ENCODE peak calls at places on chromosomes 2 and 18, in six cellular contexts. One of them, this sample, is unnamed.
A peak's percentile ranks its signal among the peaks of the same experiment; 100 is the strongest.

GRCh38 chr2:120520454-120520853 is 174.5 kb downstream of the INHBB start:
- DNase-seq in heart left ventricle: no peak
- DNase-seq in AG09309: no peak
- DNase-seq in NCI-H1092 treated with DMSO at 0.1 percent for 48 hours: no peak
- DNase-seq in amygdala: no peak
- DNase-seq in AG09319: no peak
- DNase-seq in this sample: no peak

GRCh38 chr2:72057308-72057707 is 90.4 kb downstream of the CYP26B1 start:
- DNase-seq in heart left ventricle: no peak
- DNase-seq in AG09309: no peak
- DNase-seq in NCI-H1092 treated with DMSO at 0.1 percent for 48 hours: no peak
- DNase-seq in amygdala: no peak
- DNase-seq in AG09319: no peak
- DNase-seq in this sample: no peak

GRCh38 chr18:4547126-4547525 is 92.0 kb upstream of the DLGAP1 start:
- DNase-seq in heart left ventricle: no peak
- DNase-seq in AG09309: no peak
- DNase-seq in NCI-H1092 treated with DMSO at 0.1 percent for 48 hours: no peak
- DNase-seq in amygdala: no peak
- DNase-seq in AG09319: no peak
- DNase-seq in this sample: no peak

GRCh38 chr2:205175831-205176230 is 506.5 kb upstream of the NRP2 start:
- DNase-seq in heart left ventricle: no peak
- DNase-seq in AG09309: no peak
- DNase-seq in NCI-H1092 treated with DMSO at 0.1 percent for 48 hours: no peak
- DNase-seq in amygdala: no peak
- DNase-seq in AG09319: no peak
- DNase-seq in this sample: no peak

GRCh38 chr2:73343992-73344391 is 41.6 kb upstream of the ALMS1 start:
- DNase-seq in heart left ventricle: no peak
- DNase-seq in AG09309: no peak
- DNase-seq in NCI-H1092 treated with DMSO at 0.1 percent for 48 hours: no peak
- DNase-seq in amygdala: no peak
- DNase-seq in AG09319: no peak
- DNase-seq in this sample: no peak

GRCh38 chr18:59918320-59918755 is 18.5 kb downstream of the PMAIP1 start:
- DNase-seq in heart left ventricle: peak; percentile 30
- DNase-seq in AG09309: no peak
- DNase-seq in NCI-H1092 treated with DMSO at 0.1 percent for 48 hours: peak; percentile 28
- DNase-seq in amygdala: no peak
- DNase-seq in AG09319: no peak
- DNase-seq in this sample: no peak

GRCh38 chr2:214066847-214067246 is 344.0 kb upstream of the VWC2L start:
- DNase-seq in heart left ventricle: no peak
- DNase-seq in AG09309: no peak
- DNase-seq in NCI-H1092 treated with DMSO at 0.1 percent for 48 hours: no peak
- DNase-seq in amygdala: no peak
- DNase-seq in AG09319: no peak
- DNase-seq in this sample: no peak

GRCh38 chr2:121419081-121419699 is 111.5 kb upstream of the RNU4ATAC start:
- DNase-seq in heart left ventricle: no peak
- DNase-seq in AG09309: no peak
- DNase-seq in NCI-H1092 treated with DMSO at 0.1 percent for 48 hours: no peak
- DNase-seq in amygdala: no peak
- DNase-seq in AG09319: no peak
- DNase-seq in this sample: no peak

GRCh38 chr2:207044380-207044779 is 105.1 kb downstream of the CPO start:
- DNase-seq in heart left ventricle: no peak
- DNase-seq in AG09309: no peak
- DNase-seq in NCI-H1092 treated with DMSO at 0.1 percent for 48 hours: peak; percentile 31
- DNase-seq in amygdala: no peak
- DNase-seq in AG09319: no peak
- DNase-seq in this sample: no peak

GRCh38 chr18:45493830-45494229 is 121.4 kb upstream of the SLC14A2 start:
- DNase-seq in heart left ventricle: no peak
- DNase-seq in AG09309: no peak
- DNase-seq in NCI-H1092 treated with DMSO at 0.1 percent for 48 hours: no peak
- DNase-seq in amygdala: no peak
- DNase-seq in AG09319: no peak
- DNase-seq in this sample: no peak

GRCh38 chr18:76491436-76491800 is 3.6 kb downstream of the ZNF516 start:
- DNase-seq in heart left ventricle: peak; percentile 87
- DNase-seq in AG09309: no peak
- DNase-seq in NCI-H1092 treated with DMSO at 0.1 percent for 48 hours: peak; percentile 46
- DNase-seq in amygdala: peak; percentile 40
- DNase-seq in AG09319: no peak
- DNase-seq in this sample: no peak